ENCODE peak calls at places on chromosomes 3 and 15, in six cellular contexts. X, D, H, G, R and U are unnamed samples.

GRCh38 chr15:33729648-33730047 is 238.6 kb upstream of the CHRM5 start:
- DNase-seq in R (no peak), G (no peak), H (no peak), X (no peak), D (no peak), U (no peak)

GRCh38 chr3:10445561-10445960 is 59.8 kb downstream of the ATP2B2 start:
- DNase-seq in H (no peak), X (no peak), G (no peak), D (no peak), R (no peak), U (no peak)

GRCh38 chr3:36893137-36893557 is 51.7 kb downstream of the TRANK1 start:
- DNase-seq in H (no peak), R (no peak), D (no peak), X (no peak), G (peak; percentile 24), U (no peak)

GRCh38 chr3:4805662-4806061 is 173.6 kb upstream of the BHLHE40 start:
- DNase-seq in D (no peak), H (no peak), G (no peak), R (no peak), X (no peak), U (no peak)

GRCh38 chr3:186287723-186288122 is 74.3 kb downstream of the DGKG start:
- DNase-seq in X (no peak), R (no peak), D (no peak), G (no peak), H (no peak), U (no peak)

GRCh38 chr3:170154084-170154483 is 27.4 kb downstream of the PHC3 start:
- DNase-seq in G (no peak), D (no peak), R (no peak), X (no peak), H (no peak), U (no peak)

GRCh38 chr3:58434990-58435389 is 1.4 kb upstream of the PDHB start:
- DNase-seq in R (no peak), D (no peak), H (no peak), G (no peak), X (no peak), U (no peak)

GRCh38 chr3:171181907-171182690 is 155.6 kb upstream of the SLC2A2 start:
- DNase-seq in X (no peak), H (no peak), D (no peak), R (no peak), G (no peak), U (no peak)

GRCh38 chr3:152554980-152555379 is 280.0 kb upstream of the P2RY1 start:
- DNase-seq in G (no peak), H (peak; percentile 29), D (no peak), X (no peak), R (no peak), U (no peak)

GRCh38 chr15:34213690-34214089 is 3.8 kb upstream of the KATNBL1 start:
- DNase-seq in H (no peak), D (no peak), G (no peak), R (no peak), X (no peak), U (no peak)

GRCh38 chr15:92273732-92274131 is 119.9 kb upstream of the ST8SIA2 start:
- DNase-seq in G (no peak), X (no peak), H (no peak), R (no peak), D (no peak), U (no peak)

GRCh38 chr3:53996153-53996861 is 104.6 kb upstream of the SELENOK start:
- DNase-seq in R (no peak), G (no peak), X (no peak), H (no peak), D (no peak), U (no peak)

GRCh38 chr3:83928391-83928790 is 1030.4 kb upstream of the CADM2 start:
- DNase-seq in D (no peak), R (no peak), G (no peak), X (no peak), H (no peak), U (no peak)

GRCh38 chr3:159260049-159260662 is 458.3 kb downstream of the MFSD1 start:
- DNase-seq in D (no peak), G (peak; percentile 25), X (no peak), H (no peak), R (no peak), U (no peak)

GRCh38 chr15:67823371-67824156 is 1.7 kb upstream of the SKOR1 start:
- DNase-seq in D (no peak), X (no peak), R (peak; percentile 31), H (no peak), G (no peak), U (no peak)

GRCh38 chr3:8550619-8551018 is 49.0 kb downstream of the LMCD1 start:
- DNase-seq in G (no peak), R (no peak), D (no peak), X (no peak), H (peak; percentile 59), U (peak; percentile 47)